ENCODE peak calls at places on chromosomes 11 and 22, in nine cellular contexts. R is tibial nerve, J is left ventricle myocardium inferior, O is iPS DF 6.9, D is transverse colon, P is thoracic aorta, I is IMR-90, B is GM06990, N is HL-60. L is an unnamed sample. For H3K27me3, the result is how much of the 10 kb centered on the place peaks cover.

GRCh38 chr11:126282361-126282741 is 542 bp upstream of the TIRAP start:
- DNase-seq in I (peak), R (no peak), N (peak), D (peak), B (peak), J (peak), P (no peak), O (no peak), L (no peak)

GRCh38 chr11:15073361-15074205 is at the start of gene CALCB:
- DNase-seq in I (peak), N (no peak), R (no peak), J (no peak), P (no peak), B (no peak), O (no peak), D (no peak), L (no peak)

GRCh38 chr11:103582351-103582909 is 454.0 kb upstream of the DDI1 start:
- DNase-seq in D (no peak), N (no peak), R (no peak), B (no peak), J (no peak), P (no peak), O (no peak), I (peak), L (no peak)

GRCh38 chr22:40031766-40032470 is 37.2 kb downstream of the FAM83F start:
- DNase-seq in P (no peak), I (no peak), D (no peak), B (no peak), N (no peak), R (no peak), O (no peak), J (no peak), L (no peak)

GRCh38 chr11:126734752-126735151 is 265.8 kb downstream of the KIRREL3 start:
- DNase-seq in P (no peak), N (no peak), J (no peak), D (no peak), O (no peak), B (peak), I (no peak), R (no peak), L (no peak)

GRCh38 chr22:39996732-39997131 is 2.0 kb downstream of the FAM83F start:
- DNase-seq in O (no peak), N (no peak), I (no peak), J (no peak), R (no peak), P (no peak), D (no peak), B (no peak), L (no peak)

GRCh38 chr11:47766363-47767227 is 546 bp downstream of the FNBP4 start:
- DNase-seq in N (peak), P (no peak), J (peak), R (peak), O (no peak), I (peak), D (peak), B (peak), L (no peak)

GRCh38 chr11:104637652-104638170 is 260.5 kb downstream of the CASP12 start:
- DNase-seq in R (no peak), D (no peak), P (no peak), B (no peak), I (no peak), J (no peak), N (no peak), O (no peak), L (no peak)

GRCh38 chr11:86787018-86787417 is 13.3 kb upstream of the PRSS23 start:
- DNase-seq in P (no peak), B (no peak), D (no peak), N (no peak), J (no peak), I (no peak), R (no peak), O (no peak), L (no peak)

GRCh38 chr11:119338318-119338890 is 2.3 kb downstream of the C1QTNF5 start:
- DNase-seq in I (no peak), J (peak), O (no peak), B (no peak), P (no peak), D (peak), N (peak), R (peak), L (no peak)

GRCh38 chr22:17334983-17335382 is 34.3 kb upstream of the CECR2 start:
- DNase-seq in R (no peak), I (no peak), D (no peak), J (no peak), O (no peak), P (no peak), B (no peak), N (no peak), L (no peak)

GRCh38 chr11:125337836-125338235 is 158.2 kb downstream of the FEZ1 start:
- DNase-seq in B (no peak), R (no peak), N (no peak), O (no peak), D (no peak), J (no peak), I (peak), P (no peak), L (no peak)

GRCh38 chr11:102177974-102178631 is 67.9 kb downstream of the YAP1 start:
- DNase-seq in N (peak), D (no peak), J (no peak), B (no peak), R (no peak), O (no peak), P (no peak), I (peak), L (peak)

GRCh38 chr22:30591191-30591587 is 521 bp downstream of the PES1 start:
- DNase-seq in R (no peak), N (no peak), O (no peak), P (no peak), J (no peak), B (no peak), D (no peak), I (peak), L (no peak)

GRCh38 chr22:18114495-18114894 is 3.9 kb downstream of the TUBA8 start:
- DNase-seq in J (no peak), B (no peak), O (no peak), P (no peak), N (no peak), R (no peak), D (no peak), I (no peak), L (no peak)

GRCh38 chr11:2943711-2944118 is 14.5 kb upstream of the PHLDA2 start:
- DNase-seq in D (peak), N (no peak), I (no peak), B (no peak), O (no peak), J (no peak), P (no peak), R (no peak), L (no peak)

GRCh38 chr11:95556342-95557151 is 233.0 kb downstream of the FAM76B start:
- DNase-seq in I (peak), R (no peak), O (no peak), P (no peak), B (peak), J (no peak), D (no peak), N (no peak), L (peak)

GRCh38 chr11:363948-364761 is 5.1 kb upstream of the B4GALNT4 start:
- DNase-seq in J (no peak), R (no peak), I (no peak), D (peak), O (no peak), B (peak), N (no peak), P (no peak), L (no peak)

GRCh38 chr11:13487661-13488030 is 8.2 kb downstream of the PTH start:
- DNase-seq in R (no peak), O (no peak), B (no peak), P (no peak), N (peak), J (no peak), D (no peak), I (peak), L (no peak)

GRCh38 chr11:79444923-79445322 is 4.1 kb upstream of the TENM4 start:
- DNase-seq in O (no peak), D (no peak), N (no peak), R (no peak), B (no peak), P (no peak), I (no peak), J (no peak), L (no peak)

GRCh38 chr11:78379039-78379670 is 38.5 kb downstream of the GAB2 start:
- DNase-seq in P (no peak), O (no peak), I (peak), D (no peak), N (no peak), J (no peak), R (no peak), B (no peak), L (no peak)

GRCh38 chr11:15923169-15923568 is 433.2 kb downstream of the SOX6 start:
- DNase-seq in J (no peak), D (no peak), I (no peak), N (no peak), R (no peak), P (no peak), O (no peak), B (no peak), L (no peak)

GRCh38 chr11:114255289-114255688 is 40.9 kb upstream of the NNMT start:
- DNase-seq in I (no peak), O (no peak), B (no peak), J (no peak), R (no peak), P (no peak), D (no peak), N (no peak), L (no peak)

GRCh38 chr11:94787798-94788197 is 19.6 kb downstream of the AMOTL1 start:
- DNase-seq in I (no peak), D (no peak), B (no peak), O (no peak), R (no peak), J (no peak), N (no peak), P (no peak), L (no peak)

GRCh38 chr22:26479792-26480610 is 3.6 kb downstream of the HPS4 start:
- DNase-seq in I (no peak), P (no peak), B (no peak), D (no peak), R (no peak), O (no peak), J (no peak), N (peak), L (no peak)

GRCh38 chr11:1022411-1022810 is 14.1 kb downstream of the MUC6 start:
- DNase-seq in J (no peak), B (no peak), D (no peak), O (no peak), I (no peak), R (no peak), N (no peak), P (no peak), L (no peak)

GRCh38 chr11:97739892-97740782 is 1280.6 kb upstream of the CNTN5 start:
- DNase-seq in J (no peak), D (no peak), O (no peak), B (no peak), P (no peak), I (peak), R (no peak), N (no peak), L (no peak)

GRCh38 chr11:134440851-134441645 is 29.0 kb upstream of the B3GAT1 start:
- DNase-seq in O (no peak), J (no peak), N (no peak), P (no peak), B (no peak), D (no peak), I (no peak), R (no peak), L (no peak)

GRCh38 chr22:41904450-41905410 is 10.1 kb downstream of the SHISA8 start:
- DNase-seq in N (no peak), O (no peak), B (peak), I (no peak), R (no peak), P (no peak), D (no peak), J (no peak), L (no peak)

GRCh38 chr22:39710380-39711117 is 140.0 kb downstream of the CACNA1I start:
- DNase-seq in B (no peak), O (no peak), R (no peak), P (no peak), D (no peak), J (no peak), I (no peak), N (no peak), L (no peak)

GRCh38 chr11:16095756-16096155 is 260.6 kb downstream of the SOX6 start:
- DNase-seq in O (no peak), J (no peak), N (no peak), I (no peak), R (no peak), P (no peak), D (no peak), B (no peak), L (no peak)

GRCh38 chr11:95922536-95923440 is 1.1 kb downstream of the MTMR2 start:
- DNase-seq in D (no peak), N (no peak), B (no peak), I (no peak), P (no peak), R (no peak), O (no peak), J (no peak), L (no peak)

GRCh38 chr11:20035701-20036601 is 124.3 kb downstream of the DBX1 start:
- DNase-seq in P (no peak), N (no peak), J (no peak), B (no peak), D (no peak), I (peak), O (no peak), R (peak), L (peak)

GRCh38 chr22:22377335-22377734 is 131.2 kb downstream of the ZNF280B start:
- DNase-seq in R (no peak), J (no peak), N (no peak), D (no peak), I (no peak), B (no peak), O (no peak), P (no peak), L (no peak)

GRCh38 chr22:21850660-21851059 is 16.8 kb downstream of the MAPK1 start:
- DNase-seq in B (no peak), P (no peak), R (no peak), D (no peak), O (no peak), N (no peak), J (no peak), I (no peak), L (no peak)

GRCh38 chr11:60281482-60281881 is 1.0 kb downstream of the MS4A4A start:
- DNase-seq in B (no peak), J (no peak), D (no peak), N (no peak), I (no peak), R (no peak), P (no peak), O (no peak), L (no peak)

GRCh38 chr11:64757549-64758329 is 2.0 kb downstream of the PYGM start:
- DNase-seq in J (no peak), R (no peak), O (no peak), D (no peak), N (no peak), I (no peak), P (no peak), B (no peak), L (no peak)

GRCh38 chr22:45974498-45974897 is 2.5 kb downstream of the WNT7B start:
- DNase-seq in R (no peak), P (no peak), D (no peak), B (no peak), O (no peak), I (no peak), J (no peak), N (no peak), L (no peak)

GRCh38 chr22:45972868-45973212 is 4.1 kb downstream of the WNT7B start:
- DNase-seq in P (no peak), J (no peak), I (no peak), D (no peak), B (no peak), O (no peak), R (no peak), N (peak), L (no peak)

GRCh38 chr22:45970709-45971388 is 6.1 kb downstream of the WNT7B start:
- DNase-seq in I (peak), N (no peak), J (no peak), R (no peak), P (no peak), B (no peak), O (no peak), D (no peak), L (no peak)

GRCh38 chr22:45971389-45972028 is 5.5 kb downstream of the WNT7B start:
- DNase-seq in I (no peak), R (no peak), O (no peak), D (no peak), N (no peak), P (no peak), B (no peak), J (no peak), L (no peak)

DNA sequence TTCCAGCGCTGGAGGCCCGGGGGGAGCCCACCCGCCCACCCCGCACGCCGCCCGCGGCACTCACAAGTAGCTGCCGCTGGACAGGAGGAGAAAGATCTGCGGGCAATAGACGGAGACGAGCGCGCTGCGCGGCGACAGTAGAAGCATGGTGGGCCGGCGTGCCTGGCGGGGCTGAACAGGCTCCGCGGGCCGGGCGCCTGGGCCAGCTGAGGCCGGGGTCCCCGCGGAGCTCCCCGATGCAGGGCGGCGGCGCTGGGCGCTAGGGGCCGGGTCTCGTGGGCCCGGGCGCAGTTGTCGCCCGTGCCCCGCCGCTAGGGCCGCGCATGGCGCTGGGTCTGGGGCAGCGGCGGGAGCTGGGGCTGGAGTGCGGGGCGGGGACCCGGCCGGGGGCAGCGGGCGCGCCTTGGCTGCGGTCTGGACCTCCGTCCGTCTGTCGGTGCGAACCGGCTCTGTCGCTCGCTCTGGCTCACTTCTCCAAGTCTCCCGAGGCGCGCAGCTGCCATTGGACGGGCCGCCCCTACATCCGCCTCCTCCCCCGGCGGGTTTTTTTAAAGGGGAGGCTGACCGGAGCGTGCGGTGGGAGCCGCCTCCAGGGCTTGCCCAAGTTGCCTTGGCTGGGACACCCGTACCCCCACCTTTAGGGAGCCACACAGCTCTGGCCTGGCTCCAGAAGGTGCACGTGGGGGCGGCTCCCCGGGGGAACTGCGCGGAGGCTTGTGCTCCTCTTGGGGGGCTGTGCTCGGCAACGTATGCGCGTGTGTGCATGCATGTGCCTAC is 4.7 kb downstream of the WNT7B start:
- DNase-seq in J (no peak), I (no peak), N (no peak), P (no peak), B (no peak), D (no peak), O (no peak), R (no peak), L (no peak)
- H3K4me3 ChIP-seq in J (peak), I (no peak), N (no peak), P (peak), B (no peak), D (no peak), O (no peak), R (no peak), L (no peak)

DNA sequence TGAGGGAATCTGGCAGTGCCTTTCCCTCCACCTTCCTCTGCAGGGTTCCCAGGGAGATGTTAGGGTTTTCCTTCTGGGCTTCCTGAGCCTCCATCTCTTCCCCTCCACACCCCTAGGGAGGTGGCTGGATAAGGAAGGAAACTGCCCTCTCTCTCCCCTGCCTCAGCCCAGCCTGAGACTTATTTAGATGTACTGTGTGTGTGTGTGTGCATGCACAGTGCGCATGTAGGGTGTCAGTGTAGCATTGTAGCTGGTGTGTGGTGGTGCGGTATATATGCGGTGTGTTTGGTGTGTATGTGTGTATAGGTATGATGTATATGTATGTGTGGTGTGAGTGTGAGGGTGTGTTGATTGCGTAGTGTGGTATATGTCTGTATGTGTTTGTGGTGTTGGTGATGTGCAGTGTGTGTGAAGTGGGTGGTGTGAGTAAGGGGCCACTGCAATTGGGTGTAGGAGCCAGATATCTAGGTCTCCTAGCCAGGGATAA is 1.5 kb downstream of the FXYD6 start:
- DNase-seq in R (no peak), D (no peak), P (no peak), I (no peak), B (no peak), N (no peak), O (no peak), J (no peak), L (no peak)
- H3K27me3 ChIP-seq in R (under half), D (half or more), P (under half), I (half or more), B (under half), N (half or more), O (under half), J (half or more), L (under half)

DNA sequence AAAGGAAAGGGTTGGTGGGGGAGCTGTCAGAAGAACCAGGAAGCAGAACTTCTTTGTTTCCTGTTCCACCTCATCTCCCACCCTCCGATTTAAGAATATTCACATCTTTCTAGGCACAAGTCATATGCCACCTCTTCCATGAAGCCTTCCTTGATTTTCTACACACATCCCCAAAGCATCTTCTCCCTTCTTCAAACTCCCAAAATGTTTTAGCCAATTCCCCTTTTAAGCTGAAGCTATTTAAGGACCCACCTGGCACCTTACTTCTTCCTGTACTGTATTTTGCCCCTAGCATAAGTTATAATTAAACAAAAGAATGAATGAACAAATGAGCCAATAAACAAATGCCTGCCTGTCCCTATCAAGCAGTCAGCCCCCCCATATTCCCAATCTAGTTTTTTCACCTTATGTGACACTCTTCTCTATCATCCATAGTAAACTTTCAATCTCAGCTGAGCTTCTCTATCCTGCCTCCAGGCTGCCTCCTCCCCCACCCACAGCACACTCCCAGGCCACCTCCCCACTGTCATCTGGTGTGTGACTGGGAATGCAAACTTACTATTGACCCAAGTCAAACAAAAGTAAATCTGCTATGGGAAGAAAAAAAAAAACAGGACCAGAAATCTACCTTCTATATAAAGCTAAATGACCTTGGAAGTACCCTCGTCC is 3.9 kb downstream of the TNKS1BP1 start:
- DNase-seq in P (no peak), I (no peak), D (peak), R (no peak), N (no peak), O (no peak), B (no peak), J (no peak), L (no peak)
- H3K4me3 ChIP-seq in P (peak), I (no peak), D (no peak), R (no peak), N (no peak), O (no peak), B (no peak), J (peak), L (peak)

GRCh38 chr22:37141971-37142647 is 7.6 kb downstream of the IL2RB start:
- DNase-seq in I (no peak), D (no peak), O (no peak), B (no peak), J (no peak), P (no peak), R (no peak), N (no peak), L (no peak)
- H3K27me3 ChIP-seq in I (under half), D (under half), O (under half), B (under half), J (half or more), P (under half), R (under half), N (under half), L (under half)

DNA sequence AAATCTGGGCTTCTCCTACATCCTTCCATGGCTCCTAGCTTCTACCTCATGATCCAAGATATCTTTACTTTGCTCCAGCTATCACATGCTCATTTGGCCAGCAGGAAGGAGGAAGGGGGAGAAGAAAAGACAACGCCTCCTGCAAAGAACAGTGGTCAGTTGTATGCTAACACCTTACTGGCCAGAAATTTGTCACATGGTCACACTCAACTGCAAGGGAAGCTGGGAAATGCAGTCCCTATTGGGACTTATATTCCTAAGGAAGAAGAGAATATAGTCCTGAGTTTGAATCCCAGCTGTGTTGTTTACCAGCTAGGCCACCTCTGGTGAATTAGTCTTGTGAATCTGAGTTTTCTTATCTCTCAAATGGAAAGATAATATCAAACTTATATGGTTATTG is 272.0 kb downstream of the BLID start:
- DNase-seq in I (no peak), R (no peak), D (no peak), N (no peak), B (no peak), O (no peak), J (no peak), P (no peak), L (no peak)
- H3K4me3 ChIP-seq in I (no peak), R (no peak), D (no peak), N (no peak), B (no peak), O (no peak), J (no peak), P (no peak), L (no peak)

L was measured in BJ.